ENCODE peak calls at places on chromosomes 11 and 22, in six cellular contexts. Z is heart left ventricle, G is uterus, Q is stomach, E is A549, H is right lobe of liver. M is an unnamed sample.

GRCh38 chr11:124891390-124891861 is 6.2 kb downstream of the ROBO4 start:
- DNase-seq in E (no peak), Z (peak), G (no peak), H (no peak), Q (no peak), M (no peak)

GRCh38 chr11:11995601-11996000 is 12.8 kb downstream of the DKK3 start:
- DNase-seq in E (no peak), Q (no peak), Z (no peak), H (no peak), G (no peak), M (no peak)

GRCh38 chr11:10493041-10493663 is 38.1 kb downstream of the AMPD3 start:
- DNase-seq in Q (no peak), E (no peak), H (peak), G (no peak), Z (no peak), M (no peak)

GRCh38 chr11:96472085-96472484 is 82.3 kb downstream of the JRKL start:
- DNase-seq in H (no peak), Q (no peak), G (no peak), Z (no peak), E (peak), M (no peak)

GRCh38 chr22:35681454-35682050 is 33.3 kb downstream of the APOL6 start:
- DNase-seq in Q (no peak), H (no peak), G (no peak), E (no peak), Z (no peak), M (no peak)

GRCh38 chr11:114152785-114153184 is 93.3 kb downstream of the ZBTB16 start:
- DNase-seq in E (no peak), H (no peak), G (no peak), Z (no peak), Q (no peak), M (no peak)

GRCh38 chr22:44738347-44738715 is 14.0 kb upstream of the ARHGAP8 start:
- DNase-seq in Q (peak), H (no peak), Z (no peak), E (no peak), G (no peak), M (no peak)

GRCh38 chr11:32005786-32006406 is 85.0 kb upstream of the RCN1 start:
- DNase-seq in E (no peak), Q (no peak), G (no peak), Z (no peak), H (no peak), M (peak)

GRCh38 chr11:9861860-9862725 is 198.2 kb downstream of the SWAP70 start:
- DNase-seq in G (peak), Q (peak), H (peak), Z (peak), E (peak), M (no peak)

GRCh38 chr11:114129699-114130659 is 70.5 kb downstream of the ZBTB16 start:
- DNase-seq in E (no peak), G (no peak), H (no peak), Q (no peak), Z (no peak), M (no peak)

GRCh38 chr11:12088047-12088481 is 22.3 kb upstream of the MICAL2 start:
- DNase-seq in H (no peak), G (no peak), E (peak), Z (peak), Q (no peak), M (no peak)

GRCh38 chr22:40855960-40856512 is 403 bp downstream of the ST13 start:
- DNase-seq in E (peak), G (no peak), Z (no peak), H (no peak), Q (peak), M (peak)

GRCh38 chr11:8963569-8964323 is 496 bp downstream of the TMEM9B start:
- DNase-seq in E (peak), G (no peak), Q (peak), H (peak), Z (peak), M (peak)

GRCh38 chr11:134313821-134314607 is 17.8 kb upstream of the GLB1L2 start:
- DNase-seq in Q (no peak), E (no peak), G (no peak), Z (no peak), H (no peak), M (no peak)

GRCh38 chr11:19905280-19905853 is 192.7 kb downstream of the NAV2 start:
- DNase-seq in Z (no peak), H (no peak), Q (no peak), G (no peak), E (peak), M (no peak)

GRCh38 chr11:61911701-61912529 is 5.5 kb downstream of the RAB3IL1 start:
- DNase-seq in E (no peak), Z (no peak), Q (no peak), H (peak), G (peak), M (no peak)

GRCh38 chr22:24517446-24517845 is 22.3 kb downstream of the UPB1 start:
- DNase-seq in G (no peak), Q (no peak), Z (no peak), E (no peak), H (no peak), M (no peak)

GRCh38 chr11:86176165-86176884 is 68.2 kb upstream of the EED start:
- DNase-seq in H (peak), Z (no peak), G (no peak), E (no peak), Q (no peak), M (no peak)

GRCh38 chr22:19981171-19981960 is 35.3 kb downstream of the ARVCF start:
- DNase-seq in Q (no peak), G (no peak), H (no peak), Z (no peak), E (no peak), M (no peak)

GRCh38 chr11:96197221-96197620 is 145.8 kb downstream of the MAML2 start:
- DNase-seq in Z (no peak), H (no peak), E (no peak), G (no peak), Q (no peak), M (no peak)

GRCh38 chr11:19253817-19254216 is 13.1 kb upstream of the E2F8 start:
- DNase-seq in Z (no peak), Q (no peak), G (no peak), E (no peak), H (no peak), M (no peak)

GRCh38 chr11:38345286-38345685 is 1747.2 kb upstream of the RAG2 start:
- DNase-seq in Z (no peak), G (no peak), Q (no peak), H (no peak), E (no peak), M (no peak)

GRCh38 chr11:12962306-12962705 is 46.8 kb upstream of the RASSF10 start:
- DNase-seq in Q (no peak), Z (no peak), G (no peak), E (no peak), H (no peak), M (no peak)

GRCh38 chr11:8201524-8202365 is 32.9 kb upstream of the RIC3 start:
- DNase-seq in Q (no peak), G (no peak), E (no peak), H (no peak), Z (no peak), M (no peak)

GRCh38 chr11:121841487-121842167 is 274.4 kb downstream of the BLID start:
- DNase-seq in Z (no peak), G (no peak), H (no peak), E (no peak), Q (no peak), M (no peak)

GRCh38 chr11:115324569-115325432 is 179.4 kb downstream of the CADM1 start:
- DNase-seq in G (no peak), E (peak), H (no peak), Q (peak), Z (no peak), M (no peak)

GRCh38 chr11:41058138-41058537 is 401.3 kb downstream of the LRRC4C start:
- DNase-seq in E (no peak), Z (no peak), Q (no peak), H (no peak), G (no peak), M (no peak)

GRCh38 chr11:7089328-7090251 is 792 bp downstream of the RBMXL2 start:
- DNase-seq in Z (no peak), Q (no peak), G (no peak), H (no peak), E (no peak), M (no peak)

GRCh38 chr11:87603887-87604286 is 566.2 kb downstream of the TMEM135 start:
- DNase-seq in Z (no peak), G (no peak), Q (peak), E (no peak), H (no peak), M (no peak)

GRCh38 chr22:44668190-44668885 is 33.7 kb upstream of the PRR5 start:
- DNase-seq in H (no peak), G (no peak), Z (no peak), E (no peak), Q (no peak), M (no peak)

GRCh38 chr11:96357794-96358193 is 14.8 kb upstream of the MAML2 start:
- DNase-seq in G (no peak), H (no peak), Q (no peak), E (no peak), Z (no peak), M (no peak)

GRCh38 chr22:40476341-40476740 is 105.9 kb downstream of the SGSM3 start:
- DNase-seq in G (no peak), E (no peak), H (no peak), Z (no peak), Q (no peak), M (no peak)

DNA sequence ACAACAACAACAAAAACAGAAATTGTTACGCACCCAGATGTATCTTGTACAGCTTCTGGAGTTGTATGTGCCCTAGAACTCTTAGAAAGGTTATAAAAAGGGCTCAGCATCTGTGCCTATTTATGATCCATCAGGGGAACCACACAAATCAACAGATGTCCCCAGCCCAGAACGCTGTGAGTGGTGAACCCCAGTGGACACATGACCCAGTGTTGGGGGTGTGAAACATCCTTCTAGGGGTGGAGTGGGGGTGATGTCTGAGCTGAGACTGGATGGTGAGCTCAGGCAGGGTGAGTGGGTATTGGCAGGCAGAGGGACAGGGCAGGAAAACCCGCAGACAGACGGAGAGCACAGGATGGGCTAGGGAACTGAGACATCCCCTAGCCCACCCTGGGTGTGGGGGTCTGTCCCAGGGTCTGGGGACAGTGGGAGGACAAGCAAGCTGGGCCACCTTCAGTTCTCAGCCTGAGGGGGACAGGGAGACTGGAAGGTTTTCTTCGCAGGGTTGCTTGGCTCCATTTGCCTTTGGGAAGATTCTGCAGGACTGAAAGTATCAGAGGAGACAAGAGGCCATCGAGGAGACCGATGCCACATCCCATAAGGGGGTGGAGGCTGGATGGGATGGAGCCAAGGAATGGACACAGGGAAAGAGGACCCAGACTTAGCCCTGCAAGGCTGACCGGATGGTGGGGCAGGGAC is 5.8 kb upstream of the EMID1 start:
- DNase-seq in Z (peak), E (no peak), Q (no peak), G (no peak), H (no peak), M (no peak)
- TF ChIP-seq POLR2A in Z (no peak), E (no peak), Q (no peak), G (no peak), H (no peak), M (no peak)

DNA sequence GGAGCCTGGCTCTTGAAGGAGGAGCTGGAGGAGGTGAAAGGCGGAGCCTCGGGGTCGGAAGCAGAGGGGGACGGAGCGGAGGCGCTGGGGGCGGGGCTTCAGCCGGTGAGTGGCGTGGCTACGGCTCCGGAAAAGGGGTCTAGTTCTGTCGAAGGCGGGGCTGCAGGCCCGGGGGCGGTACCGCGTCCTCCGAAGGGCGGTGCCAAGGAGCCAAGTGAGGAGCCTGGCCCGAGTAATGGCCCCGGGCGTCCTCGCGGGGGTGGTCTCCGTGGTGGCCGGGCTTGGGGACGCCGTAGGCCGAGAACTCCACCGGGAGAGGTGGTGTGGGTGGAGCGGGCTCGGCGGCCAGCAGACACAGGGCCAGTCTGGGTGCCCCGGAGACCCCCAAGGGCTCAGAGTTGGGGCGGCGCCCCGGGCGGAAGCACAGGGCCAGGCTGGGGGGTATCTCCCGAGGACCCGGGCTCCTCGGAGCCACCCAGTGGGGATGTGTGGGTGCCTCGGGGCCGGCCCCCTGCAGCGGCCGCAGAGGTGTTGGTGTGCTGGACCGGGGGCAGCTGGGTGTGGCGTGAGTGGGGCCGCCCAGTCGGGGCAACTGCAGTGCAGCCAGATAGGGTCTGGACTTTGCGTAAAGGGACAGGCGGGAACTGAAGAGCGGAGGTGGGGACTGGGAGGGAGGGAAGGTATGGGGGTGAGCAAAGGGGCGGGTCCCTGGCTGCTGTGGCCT is 697 bp downstream of the FKBP2 start:
- DNase-seq in H (peak), E (peak), Q (peak), G (peak), Z (peak), M (peak)
- TF ChIP-seq POLR2A in H (peak), E (peak), Q (no peak), G (peak), Z (peak), M (peak)

GRCh38 chr11:67435031-67435726 is 2.3 kb downstream of the PTPRCAP start:
- DNase-seq in E (no peak), Q (no peak), G (no peak), H (no peak), Z (no peak), M (no peak)
- TF ChIP-seq POLR2A in E (no peak), Q (no peak), G (no peak), H (no peak), Z (no peak), M (peak)

DNA sequence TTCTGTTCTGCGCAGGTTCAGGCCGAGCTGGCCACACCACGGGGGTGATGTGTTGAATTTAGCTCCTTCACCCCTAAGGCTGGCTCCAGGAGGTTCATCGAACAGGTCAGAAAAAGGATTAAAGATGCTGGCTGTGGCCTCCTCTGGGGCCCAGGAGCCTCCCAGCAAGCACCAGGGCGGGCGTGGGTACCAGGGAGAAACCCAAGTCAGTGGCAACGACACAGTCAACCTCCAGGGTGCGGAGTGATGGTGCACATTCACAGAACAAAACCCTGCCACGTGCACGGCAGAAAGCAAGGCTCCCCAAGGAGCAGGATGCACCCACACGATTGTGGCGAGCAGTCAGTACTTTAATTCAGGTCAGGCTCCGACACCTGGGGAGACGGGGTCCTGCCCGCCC is 10.8 kb downstream of the C11orf24 start:
- DNase-seq in G (no peak), Z (no peak), H (no peak), E (no peak), Q (no peak), M (no peak)
- TF ChIP-seq POLR2A in G (no peak), Z (no peak), H (no peak), E (no peak), Q (no peak), M (no peak)

GRCh38 chr11:44361883-44362282 is 51.9 kb upstream of the ALX4 start:
- DNase-seq in E (no peak), G (peak), Z (no peak), H (no peak), Q (no peak), M (no peak)

GRCh38 chr11:44366741-44367140 is 56.8 kb upstream of the ALX4 start:
- DNase-seq in Z (no peak), G (no peak), Q (no peak), H (no peak), E (no peak), M (no peak)

GRCh38 chr11:44365616-44366015 is 55.7 kb upstream of the ALX4 start:
- DNase-seq in H (no peak), G (no peak), Z (no peak), E (no peak), Q (no peak), M (no peak)

GRCh38 chr11:44363116-44363515 is 53.2 kb upstream of the ALX4 start:
- DNase-seq in E (no peak), Z (no peak), G (no peak), H (no peak), Q (no peak), M (no peak)

GRCh38 chr11:44364596-44364995 is 54.7 kb upstream of the ALX4 start:
- DNase-seq in E (no peak), H (no peak), Z (no peak), Q (no peak), G (no peak), M (no peak)
- TF ChIP-seq POLR2A in E (no peak), H (no peak), Z (no peak), Q (no peak), G (no peak), M (no peak)

DNA sequence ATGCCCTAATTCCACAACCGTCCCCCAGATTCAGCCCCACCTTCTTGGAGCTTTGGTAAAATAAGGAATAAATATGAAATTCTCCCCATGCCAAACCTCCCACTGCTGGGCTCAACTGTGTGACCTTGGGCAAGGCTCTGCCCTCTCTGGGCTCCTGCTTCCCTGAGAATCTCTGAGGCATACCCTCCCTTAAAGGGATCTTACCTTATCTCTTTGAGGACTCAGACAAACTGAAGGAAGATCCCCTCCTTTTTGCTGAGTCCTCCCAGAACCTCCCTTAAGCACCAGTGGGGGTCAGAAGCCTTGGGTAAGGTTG is 2.7 kb downstream of the CD248 start:
- DNase-seq in Q (no peak), G (no peak), H (no peak), E (no peak), Z (no peak), M (no peak)
- TF ChIP-seq POLR2A in Q (no peak), G (no peak), H (no peak), E (no peak), Z (no peak), M (no peak)

GRCh38 chr22:38505595-38506117 is 455 bp downstream of the DDX17 start:
- DNase-seq in Z (peak), Q (peak), G (peak), E (peak), H (peak), M (peak)

GRCh38 chr22:38501797-38502672 is 4.1 kb downstream of the DDX17 start:
- DNase-seq in G (no peak), E (no peak), Z (no peak), Q (no peak), H (no peak), M (no peak)

GRCh38 chr22:38506118-38506962 is at the start of gene DDX17:
- DNase-seq in Z (peak), Q (peak), G (peak), H (peak), E (peak), M (peak)

GRCh38 chr22:38503021-38503420 is 3.1 kb downstream of the DDX17 start:
- DNase-seq in E (no peak), Q (no peak), H (no peak), G (no peak), Z (no peak), M (no peak)

GRCh38 chr22:38504731-38505594 is 1.1 kb downstream of the DDX17 start:
- DNase-seq in Q (peak), Z (peak), H (peak), E (peak), G (peak), M (no peak)
- TF ChIP-seq POLR2A in Q (no peak), Z (no peak), H (no peak), E (no peak), G (no peak), M (no peak)

GRCh38 chr22:50326959-50327710 is at the start of gene DENND6B:
- DNase-seq in G (peak), Q (peak), H (peak), E (peak), Z (peak), M (no peak)
- TF ChIP-seq POLR2A in G (no peak), Q (no peak), H (peak), E (peak), Z (peak), M (no peak)

DNA sequence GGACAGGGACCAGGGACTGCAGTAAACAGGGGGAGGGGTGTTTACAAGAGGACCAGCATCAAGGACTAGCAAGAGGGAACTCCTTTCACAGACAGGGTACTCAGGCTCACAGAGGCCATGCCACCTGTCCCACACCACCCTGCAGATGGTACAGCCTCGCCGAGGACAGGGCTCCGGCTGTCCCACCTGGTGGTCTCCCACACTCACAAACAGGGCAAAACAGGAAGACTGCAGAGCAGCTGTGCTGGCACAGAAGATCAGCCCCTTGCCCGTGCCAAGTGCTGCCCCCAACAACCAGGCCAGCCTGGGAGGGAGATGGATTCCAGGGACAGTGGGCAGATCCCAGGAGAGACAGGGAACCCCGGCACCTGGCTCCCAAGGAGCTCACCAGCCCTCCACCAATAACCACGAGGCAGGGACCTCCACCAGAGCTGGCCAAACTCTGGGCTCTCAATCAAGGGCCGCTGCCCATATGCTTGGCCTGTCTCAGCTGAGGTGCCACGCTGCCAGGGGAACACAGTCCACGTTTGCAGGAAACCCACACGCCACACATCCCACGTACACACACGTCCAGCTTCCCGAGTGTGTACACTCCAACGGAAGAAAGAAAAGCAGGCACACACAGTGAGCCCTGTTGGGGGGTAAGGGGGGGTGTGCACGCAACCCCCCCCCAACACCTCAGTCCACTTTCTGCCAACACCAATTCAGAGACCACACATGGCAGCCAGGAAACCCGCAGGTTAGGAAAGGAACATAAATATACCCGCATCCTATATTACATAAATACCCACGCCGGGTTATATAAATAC is 2.0 kb downstream of the CSNK1E start:
- DNase-seq in Q (peak), H (no peak), E (no peak), G (no peak), Z (no peak), M (no peak)
- TF ChIP-seq POLR2A in Q (no peak), H (peak), E (no peak), G (no peak), Z (no peak), M (no peak)

M was measured in H54.